ENCODE peak calls at places on chromosome 14, in four cellular contexts. Q is lower leg skin, D is astrocyte of the spinal cord, G is fibroblast of lung. U is an unnamed sample.

GRCh38 chr14:93960774-93961438 is 15.5 kb downstream of the ASB2 start:
- DNase-seq in D (no peak), G (no peak), Q (no peak), U (no peak)

GRCh38 chr14:98786456-98786855 is 485.5 kb downstream of the BCL11B start:
- DNase-seq in D (no peak), Q (no peak), G (no peak), U (no peak)

GRCh38 chr14:90715495-90715894 is 100.7 kb downstream of the TTC7B start:
- DNase-seq in G (no peak), D (no peak), Q (no peak), U (no peak)

GRCh38 chr14:55851961-55852360 is 266.2 kb upstream of the PELI2 start:
- DNase-seq in G (no peak), D (no peak), Q (no peak), U (no peak)

GRCh38 chr14:75548544-75548943 is 26.3 kb downstream of the BATF start:
- DNase-seq in D (peak; percentile 42), Q (no peak), G (peak; percentile 85), U (peak; percentile 75)

GRCh38 chr14:100526632-100527031 is 60.6 kb downstream of the BEGAIN start:
- DNase-seq in D (no peak), Q (no peak), G (no peak), U (no peak)

GRCh38 chr14:97848351-97848980 is 1051.3 kb downstream of the VRK1 start:
- DNase-seq in G (no peak), D (no peak), Q (no peak), U (no peak)

GRCh38 chr14:71658261-71658860 is 273.9 kb upstream of the RGS6 start:
- DNase-seq in D (peak; percentile 31), Q (no peak), G (no peak), U (peak; percentile 69)

GRCh38 chr14:58878740-58879139 is 241.0 kb downstream of the DACT1 start:
- DNase-seq in G (peak; percentile 11), D (no peak), Q (no peak), U (peak; percentile 38)

GRCh38 chr14:56855891-56856461 is 45.7 kb upstream of the OTX2 start:
- DNase-seq in Q (no peak), D (no peak), G (no peak), U (no peak)

GRCh38 chr14:23525611-23526010 is 26.0 kb downstream of the ZFHX2 start:
- DNase-seq in G (no peak), D (no peak), Q (no peak), U (no peak)
- TF ChIP-seq CTCF in G (no peak), D (no peak), Q (no peak), U (no peak)

GRCh38 chr14:24315243-24315806 is 4.0 kb downstream of the LTB4R start:
- DNase-seq in Q (no peak), D (no peak), G (no peak), U (no peak)

GRCh38 chr14:24312736-24313507 is 1.6 kb downstream of the LTB4R start:
- DNase-seq in D (no peak), G (peak; percentile 34), Q (no peak), U (no peak)

GRCh38 chr14:24315807-24316596 is 4.7 kb downstream of the LTB4R start:
- DNase-seq in D (no peak), Q (no peak), G (no peak), U (peak; percentile 19)

GRCh38 chr14:24313912-24314311 is 2.6 kb downstream of the LTB4R start:
- DNase-seq in D (no peak), G (no peak), Q (no peak), U (no peak)

GRCh38 chr14:24314377-24315193 is 3.3 kb downstream of the LTB4R start:
- DNase-seq in D (no peak), Q (no peak), G (no peak), U (no peak)
- H3K4me3 ChIP-seq in D (no peak overlapping the region), Q (no peak overlapping the region), G (no peak overlapping the region), U (no peak overlapping the region)

GRCh38 chr14:94964181-94964580 is 193.1 kb downstream of the DICER1 start:
- DNase-seq in Q (no peak), G (no peak), D (no peak), U (no peak)
- TF ChIP-seq CTCF in Q (no peak), G (no peak), D (no peak), U (no peak)

GRCh38 chr14:61476105-61476736 is 154.8 kb downstream of the PRKCH start:
- DNase-seq in Q (no peak), D (no peak), G (no peak), U (no peak)
- H3K4me3 ChIP-seq in Q (no peak overlapping the region), D (no peak overlapping the region), G (no peak overlapping the region), U (no peak overlapping the region)

DNA sequence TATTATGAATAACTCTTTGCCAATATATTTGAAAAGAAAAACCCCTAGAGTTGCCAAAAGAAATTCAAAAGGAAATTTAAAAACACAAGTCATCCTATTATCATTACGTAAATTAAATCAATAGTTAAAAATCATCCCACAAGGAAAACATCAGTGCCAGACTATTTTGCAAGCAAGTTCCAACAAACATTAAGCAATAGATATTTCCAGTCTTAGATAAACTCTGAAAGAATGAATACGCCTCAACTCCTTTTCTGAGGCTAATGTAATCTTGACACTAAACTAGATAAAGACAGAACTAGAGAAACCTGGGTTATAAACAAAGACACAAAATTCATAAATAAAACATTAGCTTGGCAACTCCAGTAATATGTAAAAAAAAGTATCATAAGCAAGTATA is 245.9 kb downstream of the FOXN3 start:
- DNase-seq in G (peak; percentile 67), Q (no peak), D (no peak), U (peak; percentile 55)
- TF ChIP-seq CTCF in G (no peak), Q (no peak), D (no peak), U (no peak)

GRCh38 chr14:50095895-50096294 is 20.5 kb downstream of the VCPKMT start:
- DNase-seq in Q (no peak), G (no peak), D (no peak), U (no peak)
- H3K4me3 ChIP-seq in Q (no peak overlapping the region), G (no peak overlapping the region), D (no peak overlapping the region), U (no peak overlapping the region)

DNA sequence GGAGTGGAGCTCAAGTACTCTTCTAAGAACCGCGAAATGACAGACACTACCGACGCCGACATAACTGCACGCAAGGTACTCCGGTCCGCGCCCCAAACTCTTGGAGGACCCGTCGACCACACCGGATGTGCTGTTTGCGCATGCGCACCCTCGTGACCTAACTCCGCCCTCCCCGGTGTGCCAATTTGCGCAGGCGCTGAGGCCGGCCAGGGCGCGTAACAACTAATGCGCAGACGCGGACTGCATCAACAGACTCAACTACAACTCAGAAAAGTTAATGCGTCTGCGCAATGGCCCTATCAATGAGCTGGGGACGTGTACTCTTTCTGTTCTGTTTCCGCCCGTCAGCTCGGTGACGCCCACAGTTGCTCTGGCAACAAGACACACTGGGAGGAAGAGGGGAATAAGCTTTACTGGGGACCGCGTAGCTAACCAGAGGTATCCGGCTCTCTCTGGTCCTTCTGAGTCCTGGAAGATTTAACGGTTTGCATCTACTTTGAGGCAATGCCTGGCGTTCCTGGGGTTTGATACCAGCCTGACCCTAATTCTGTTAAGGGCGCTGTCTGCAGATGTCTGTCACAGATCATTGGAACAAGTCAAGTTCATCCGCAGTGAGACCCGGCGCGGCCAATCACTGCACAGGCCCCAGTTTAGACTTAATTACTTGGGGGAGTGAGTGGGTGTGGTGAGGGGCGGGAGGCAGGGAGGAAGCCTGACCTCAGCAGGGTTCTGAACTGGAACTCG is at the start of gene DAD1:
- DNase-seq in D (peak; percentile 99), G (peak; percentile 99), Q (peak; percentile 99), U (peak; percentile 99)
- TF ChIP-seq CTCF in D (no peak), G (no peak), Q (no peak), U (no peak)

DNA sequence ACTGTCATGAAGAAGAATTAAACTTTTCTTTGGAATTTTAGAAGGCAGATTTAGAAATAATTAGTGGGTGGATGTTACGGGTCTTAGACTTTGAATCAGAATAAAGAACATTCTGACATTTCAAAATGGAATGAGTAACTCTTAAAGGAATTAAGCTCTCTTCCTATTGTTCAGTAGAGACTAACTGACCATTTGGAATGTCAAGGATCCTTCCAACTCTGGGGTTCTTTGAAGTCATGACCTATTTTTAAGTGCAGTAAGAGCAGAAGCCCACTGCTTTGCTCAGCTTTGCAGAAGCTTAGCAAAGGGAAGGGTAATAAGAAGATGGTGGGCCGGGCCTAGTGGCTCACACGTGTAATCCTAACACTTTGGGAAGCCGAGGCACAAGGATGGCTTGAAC is 4.0 kb downstream of the CHURC1 start:
- DNase-seq in D (no peak), G (no peak), Q (no peak), U (no peak)
- H3K4me3 ChIP-seq in D (no peak overlapping the region), G (no peak overlapping the region), Q (no peak overlapping the region), U (no peak overlapping the region)

GRCh38 chr14:49306152-49306751 is 279.9 kb downstream of the RPS29 start:
- DNase-seq in Q (no peak), D (peak; percentile 16), G (peak; percentile 33), U (peak; percentile 46)
- TF ChIP-seq CTCF in Q (no peak), D (peak; percentile 35), G (peak; percentile 48), U (peak; percentile 52)

U was measured in fibroblast of mammary gland.